ENCODE peak calls at places on chromosome X, in eight cellular contexts. L is glutamatergic neuron; K is stimulated activated CD4-positive, alpha-beta T cell treated with anti-CD3 and anti-CD28 coated beads, Interleukin-1b, Interleukin-23, amount 100 ng/mL, for 24 hours; W is T-cell; V is T-helper 2 cell; S is posterior cingulate gyrus; E is activated CD8-positive, alpha-beta T cell treated with anti-CD3 and anti-CD28 coated beads, Interleukin-2, amount 10 ng/mL, durations not matched to agents 7 days and 5 days; T is fibroblast of lung. F is an unnamed sample.

GRCh38 chrX:7346021-7346420 is 198.1 kb upstream of the PUDP start:
- DNase-seq in L (no peak), K (no peak), W (no peak), V (no peak), S (no peak), E (no peak), T (peak; percentile 20), F (no peak)

GRCh38 chrX:10444204-10444603 is 176.2 kb downstream of the MID1 start:
- DNase-seq in L (no peak), K (no peak), W (no peak), V (no peak), S (no peak), E (no peak), T (no peak), F (no peak)

GRCh38 chrX:1483843-1484637 is 31.3 kb upstream of the ASMTL start:
- DNase-seq in L (no peak), K (no peak), W (no peak), V (no peak), S (no peak), E (peak; percentile 20), T (no peak), F (no peak)

GRCh38 chrX:41200785-41201184 is 115.5 kb downstream of the USP9X start:
- DNase-seq in L (no peak), K (no peak), W (no peak), V (no peak), S (no peak), E (no peak), T (no peak), F (no peak)

GRCh38 chrX:119817130-119817690 is 25.8 kb upstream of the RPL39 start:
- DNase-seq in L (no peak), K (no peak), W (no peak), V (no peak), S (no peak), E (no peak), T (peak; percentile 28), F (no peak)

GRCh38 chrX:96987228-96987627 is 103.5 kb downstream of the RPA4 start:
- DNase-seq in L (no peak), K (no peak), W (no peak), V (no peak), S (no peak), E (no peak), T (peak; percentile 49), F (no peak)

GRCh38 chrX:153646620-153647373 is at the start of gene DUSP9:
- DNase-seq in L (peak; percentile 27), K (no peak), W (no peak), V (no peak), S (no peak), E (no peak), T (no peak), F (peak; percentile 35)

GRCh38 chrX:155266446-155266845 is 2.2 kb upstream of the RAB39B start:
- DNase-seq in L (no peak), K (no peak), W (no peak), V (no peak), S (no peak), E (no peak), T (no peak), F (no peak)

GRCh38 chrX:120727503-120727902 is 97.6 kb upstream of the C1GALT1C1 start:
- DNase-seq in L (no peak), K (no peak), W (no peak), V (no peak), S (no peak), E (no peak), T (no peak), F (no peak)

GRCh38 chrX:131792789-131793462 is 230.2 kb upstream of the STK26 start:
- DNase-seq in L (no peak), K (no peak), W (peak; percentile 75), V (peak; percentile 84), S (peak; percentile 86), E (no peak), T (no peak), F (peak; percentile 37)

GRCh38 chrX:105635794-105636193 is 186.5 kb upstream of the NRK start:
- DNase-seq in L (no peak), K (no peak), W (no peak), V (no peak), S (no peak), E (no peak), T (no peak), F (no peak)

GRCh38 chrX:63186137-63186536 is 165.0 kb downstream of the SPIN4 start:
- DNase-seq in L (no peak), K (no peak), W (no peak), V (no peak), S (no peak), E (no peak), T (no peak), F (no peak)

GRCh38 chrX:151974336-151975227 is at the start of gene GABRE:
- DNase-seq in L (peak; percentile 36), K (no peak), W (no peak), V (no peak), S (no peak), E (no peak), T (no peak), F (no peak)

GRCh38 chrX:41350976-41351569 is 17.1 kb downstream of the DDX3X start:
- DNase-seq in L (no peak), K (no peak), W (no peak), V (no peak), S (no peak), E (no peak), T (peak; percentile 21), F (no peak)

GRCh38 chrX:134624046-134624430 is 34.2 kb downstream of the PLAC1 start:
- DNase-seq in L (no peak), K (no peak), W (no peak), V (no peak), S (no peak), E (no peak), T (no peak), F (no peak)

GRCh38 chrX:39576081-39576701 is 521.6 kb downstream of the BCOR start:
- DNase-seq in L (peak; percentile 37), K (no peak), W (no peak), V (no peak), S (peak; percentile 19), E (no peak), T (no peak), F (no peak)

GRCh38 chrX:119757979-119758681 is at the start of gene SOWAHD:
- DNase-seq in L (peak; percentile 36), K (no peak), W (no peak), V (peak; percentile 14), S (no peak), E (peak; percentile 33), T (peak; percentile 21), F (no peak)

GRCh38 chrX:9369802-9370291 is 95.0 kb upstream of the TBL1X start:
- DNase-seq in L (no peak), K (no peak), W (no peak), V (peak; percentile 9), S (no peak), E (peak; percentile 37), T (no peak), F (no peak)

GRCh38 chrX:134692990-134693389 is 34.7 kb upstream of the PLAC1 start:
- DNase-seq in L (no peak), K (no peak), W (no peak), V (no peak), S (no peak), E (no peak), T (peak; percentile 38), F (no peak)

GRCh38 chrX:39017716-39018115 is 216.5 kb downstream of the MID1IP1 start:
- DNase-seq in L (no peak), K (no peak), W (no peak), V (no peak), S (no peak), E (no peak), T (no peak), F (no peak)

GRCh38 chrX:153703036-153703370 is 15.3 kb downstream of the SLC6A8 start:
- DNase-seq in L (no peak), K (no peak), W (no peak), V (no peak), S (no peak), E (no peak), T (peak; percentile 54), F (no peak)

GRCh38 chrX:1147641-1148515 is 64.6 kb downstream of the CRLF2 start:
- DNase-seq in L (no peak), K (no peak), W (no peak), V (no peak), S (no peak), E (no peak), T (no peak), F (no peak)

GRCh38 chrX:140724337-140725105 is 15.0 kb downstream of the LINC00632 start:
- DNase-seq in L (no peak), K (no peak), W (no peak), V (no peak), S (no peak), E (no peak), T (peak; percentile 35), F (no peak)

GRCh38 chrX:48278958-48279357 is 23.8 kb downstream of the SSX1 start:
- DNase-seq in L (no peak), K (no peak), W (no peak), V (no peak), S (no peak), E (no peak), T (no peak), F (no peak)

GRCh38 chrX:49249071-49249470 is 13.8 kb downstream of the CCDC22 start:
- DNase-seq in L (no peak), K (no peak), W (no peak), V (no peak), S (no peak), E (no peak), T (no peak), F (no peak)

GRCh38 chrX:69264134-69264533 is 98.9 kb upstream of the PJA1 start:
- DNase-seq in L (no peak), K (no peak), W (no peak), V (no peak), S (no peak), E (no peak), T (no peak), F (no peak)

GRCh38 chrX:154370300-154370881 is 4.0 kb downstream of the FLNA start:
- DNase-seq in L (peak; percentile 30), K (no peak), W (no peak), V (no peak), S (no peak), E (no peak), T (peak; percentile 47), F (no peak)